ENCODE peak calls at places on chromosomes 2 and 18, in nine cellular contexts. One of them, this sample, is unnamed.

GRCh38 chr18:74579704-74580103 is 18.0 kb upstream of the ZNF407 start:
- DNase-seq in neural crest cell: no peak
- DNase-seq in iris pigment epithelial cell: peak
- DNase-seq in posterior cingulate gyrus: no peak
- DNase-seq in AG09319: no peak
- DNase-seq in NCI-H774: no peak
- DNase-seq in stimulated activated CD4-positive, alpha-beta T cell treated with anti-CD3 and anti-CD28 coated beads, TNF-alpha, amount 100 ng/mL, for 1 hour: no peak
- DNase-seq in sciatic nerve: no peak
- DNase-seq in endothelial cell: no peak
- DNase-seq in this sample: no peak

GRCh38 chr2:95082479-95082878 is 39.1 kb downstream of the MRPS5 start:
- DNase-seq in NCI-H774: no peak
- DNase-seq in posterior cingulate gyrus: no peak
- DNase-seq in AG09319: no peak
- DNase-seq in endothelial cell: no peak
- DNase-seq in iris pigment epithelial cell: no peak
- DNase-seq in sciatic nerve: no peak
- DNase-seq in neural crest cell: no peak
- DNase-seq in stimulated activated CD4-positive, alpha-beta T cell treated with anti-CD3 and anti-CD28 coated beads, TNF-alpha, amount 100 ng/mL, for 1 hour: no peak
- DNase-seq in this sample: no peak

GRCh38 chr2:197179744-197180498 is 130.7 kb downstream of the ANKRD44 start:
- DNase-seq in endothelial cell: no peak
- DNase-seq in posterior cingulate gyrus: no peak
- DNase-seq in neural crest cell: no peak
- DNase-seq in AG09319: peak
- DNase-seq in iris pigment epithelial cell: peak
- DNase-seq in sciatic nerve: peak
- DNase-seq in NCI-H774: no peak
- DNase-seq in stimulated activated CD4-positive, alpha-beta T cell treated with anti-CD3 and anti-CD28 coated beads, TNF-alpha, amount 100 ng/mL, for 1 hour: no peak
- DNase-seq in this sample: no peak

GRCh38 chr2:42947809-42948595 is 155.6 kb upstream of the HAAO start:
- DNase-seq in AG09319: no peak
- DNase-seq in posterior cingulate gyrus: no peak
- DNase-seq in sciatic nerve: no peak
- DNase-seq in stimulated activated CD4-positive, alpha-beta T cell treated with anti-CD3 and anti-CD28 coated beads, TNF-alpha, amount 100 ng/mL, for 1 hour: no peak
- DNase-seq in NCI-H774: no peak
- DNase-seq in iris pigment epithelial cell: no peak
- DNase-seq in neural crest cell: no peak
- DNase-seq in endothelial cell: no peak
- DNase-seq in this sample: no peak

GRCh38 chr18:76943542-76944339 is 121.4 kb downstream of the ZNF236 start:
- DNase-seq in endothelial cell: no peak
- DNase-seq in iris pigment epithelial cell: peak
- DNase-seq in NCI-H774: no peak
- DNase-seq in neural crest cell: no peak
- DNase-seq in sciatic nerve: no peak
- DNase-seq in stimulated activated CD4-positive, alpha-beta T cell treated with anti-CD3 and anti-CD28 coated beads, TNF-alpha, amount 100 ng/mL, for 1 hour: no peak
- DNase-seq in posterior cingulate gyrus: no peak
- DNase-seq in AG09319: peak
- DNase-seq in this sample: no peak

GRCh38 chr2:219684721-219685689 is 57.6 kb downstream of the SLC4A3 start:
- DNase-seq in NCI-H774: peak
- DNase-seq in posterior cingulate gyrus: peak
- DNase-seq in AG09319: no peak
- DNase-seq in stimulated activated CD4-positive, alpha-beta T cell treated with anti-CD3 and anti-CD28 coated beads, TNF-alpha, amount 100 ng/mL, for 1 hour: peak
- DNase-seq in iris pigment epithelial cell: peak
- DNase-seq in sciatic nerve: peak
- DNase-seq in neural crest cell: no peak
- DNase-seq in endothelial cell: peak
- DNase-seq in this sample: peak

GRCh38 chr2:45353879-45354278 is 257.2 kb downstream of the SRBD1 start:
- DNase-seq in endothelial cell: no peak
- DNase-seq in stimulated activated CD4-positive, alpha-beta T cell treated with anti-CD3 and anti-CD28 coated beads, TNF-alpha, amount 100 ng/mL, for 1 hour: no peak
- DNase-seq in iris pigment epithelial cell: peak
- DNase-seq in neural crest cell: no peak
- DNase-seq in NCI-H774: no peak
- DNase-seq in sciatic nerve: no peak
- DNase-seq in AG09319: peak
- DNase-seq in posterior cingulate gyrus: no peak
- DNase-seq in this sample: no peak

GRCh38 chr2:20470211-20470610 is 23.3 kb downstream of the RHOB start:
- DNase-seq in stimulated activated CD4-positive, alpha-beta T cell treated with anti-CD3 and anti-CD28 coated beads, TNF-alpha, amount 100 ng/mL, for 1 hour: no peak
- DNase-seq in neural crest cell: no peak
- DNase-seq in posterior cingulate gyrus: no peak
- DNase-seq in NCI-H774: no peak
- DNase-seq in sciatic nerve: no peak
- DNase-seq in AG09319: no peak
- DNase-seq in endothelial cell: no peak
- DNase-seq in iris pigment epithelial cell: no peak
- DNase-seq in this sample: no peak

GRCh38 chr2:207182916-207183315 is 17.2 kb upstream of the KLF7 start:
- DNase-seq in stimulated activated CD4-positive, alpha-beta T cell treated with anti-CD3 and anti-CD28 coated beads, TNF-alpha, amount 100 ng/mL, for 1 hour: no peak
- DNase-seq in neural crest cell: no peak
- DNase-seq in NCI-H774: no peak
- DNase-seq in AG09319: no peak
- DNase-seq in sciatic nerve: no peak
- DNase-seq in endothelial cell: no peak
- DNase-seq in iris pigment epithelial cell: peak
- DNase-seq in posterior cingulate gyrus: no peak
- DNase-seq in this sample: no peak

GRCh38 chr2:54871457-54872103 is 148.1 kb downstream of the EML6 start:
- DNase-seq in endothelial cell: no peak
- DNase-seq in AG09319: no peak
- DNase-seq in stimulated activated CD4-positive, alpha-beta T cell treated with anti-CD3 and anti-CD28 coated beads, TNF-alpha, amount 100 ng/mL, for 1 hour: no peak
- DNase-seq in posterior cingulate gyrus: no peak
- DNase-seq in sciatic nerve: no peak
- DNase-seq in iris pigment epithelial cell: peak
- DNase-seq in neural crest cell: no peak
- DNase-seq in NCI-H774: peak
- DNase-seq in this sample: no peak

GRCh38 chr2:127700527-127701192 is 637 bp upstream of the SFT2D3 start:
- DNase-seq in neural crest cell: no peak
- DNase-seq in endothelial cell: peak
- DNase-seq in posterior cingulate gyrus: no peak
- DNase-seq in stimulated activated CD4-positive, alpha-beta T cell treated with anti-CD3 and anti-CD28 coated beads, TNF-alpha, amount 100 ng/mL, for 1 hour: no peak
- DNase-seq in NCI-H774: peak
- DNase-seq in AG09319: no peak
- DNase-seq in sciatic nerve: peak
- DNase-seq in iris pigment epithelial cell: no peak
- DNase-seq in this sample: no peak

GRCh38 chr18:36640005-36640952 is 188.5 kb downstream of the TPGS2 start:
- DNase-seq in endothelial cell: no peak
- DNase-seq in posterior cingulate gyrus: no peak
- DNase-seq in sciatic nerve: no peak
- DNase-seq in iris pigment epithelial cell: no peak
- DNase-seq in NCI-H774: no peak
- DNase-seq in AG09319: no peak
- DNase-seq in stimulated activated CD4-positive, alpha-beta T cell treated with anti-CD3 and anti-CD28 coated beads, TNF-alpha, amount 100 ng/mL, for 1 hour: no peak
- DNase-seq in neural crest cell: no peak
- DNase-seq in this sample: no peak

GRCh38 chr2:218671654-218672566 is at the start of the genes RNF25 and STK36:
- DNase-seq in posterior cingulate gyrus: peak
- DNase-seq in sciatic nerve: peak
- DNase-seq in AG09319: peak
- DNase-seq in stimulated activated CD4-positive, alpha-beta T cell treated with anti-CD3 and anti-CD28 coated beads, TNF-alpha, amount 100 ng/mL, for 1 hour: peak
- DNase-seq in neural crest cell: peak
- DNase-seq in NCI-H774: peak
- DNase-seq in endothelial cell: peak
- DNase-seq in iris pigment epithelial cell: peak
- DNase-seq in this sample: peak

GRCh38 chr2:181724662-181725061 is 44.3 kb upstream of the NEUROD1 start:
- DNase-seq in posterior cingulate gyrus: no peak
- DNase-seq in endothelial cell: no peak
- DNase-seq in stimulated activated CD4-positive, alpha-beta T cell treated with anti-CD3 and anti-CD28 coated beads, TNF-alpha, amount 100 ng/mL, for 1 hour: no peak
- DNase-seq in neural crest cell: no peak
- DNase-seq in iris pigment epithelial cell: no peak
- DNase-seq in AG09319: no peak
- DNase-seq in NCI-H774: no peak
- DNase-seq in sciatic nerve: no peak
- DNase-seq in this sample: no peak

GRCh38 chr2:110852541-110853263 is 120.3 kb downstream of the ACOXL start:
- DNase-seq in neural crest cell: no peak
- DNase-seq in AG09319: no peak
- DNase-seq in stimulated activated CD4-positive, alpha-beta T cell treated with anti-CD3 and anti-CD28 coated beads, TNF-alpha, amount 100 ng/mL, for 1 hour: no peak
- DNase-seq in posterior cingulate gyrus: no peak
- DNase-seq in sciatic nerve: no peak
- DNase-seq in iris pigment epithelial cell: no peak
- DNase-seq in NCI-H774: no peak
- DNase-seq in endothelial cell: no peak
- DNase-seq in this sample: no peak

GRCh38 chr2:36399050-36399449 is 43.5 kb downstream of the CRIM1 start:
- DNase-seq in endothelial cell: no peak
- DNase-seq in iris pigment epithelial cell: peak
- DNase-seq in stimulated activated CD4-positive, alpha-beta T cell treated with anti-CD3 and anti-CD28 coated beads, TNF-alpha, amount 100 ng/mL, for 1 hour: no peak
- DNase-seq in neural crest cell: no peak
- DNase-seq in sciatic nerve: no peak
- DNase-seq in NCI-H774: no peak
- DNase-seq in posterior cingulate gyrus: no peak
- DNase-seq in AG09319: no peak
- DNase-seq in this sample: no peak

GRCh38 chr2:210667726-210668125 is 111.3 kb downstream of the CPS1 start:
- DNase-seq in posterior cingulate gyrus: no peak
- DNase-seq in AG09319: peak
- DNase-seq in neural crest cell: no peak
- DNase-seq in endothelial cell: no peak
- DNase-seq in NCI-H774: no peak
- DNase-seq in stimulated activated CD4-positive, alpha-beta T cell treated with anti-CD3 and anti-CD28 coated beads, TNF-alpha, amount 100 ng/mL, for 1 hour: no peak
- DNase-seq in sciatic nerve: no peak
- DNase-seq in iris pigment epithelial cell: no peak
- DNase-seq in this sample: no peak

GRCh38 chr18:55448390-55448789 is 139.6 kb downstream of the TCF4 start:
- DNase-seq in sciatic nerve: no peak
- DNase-seq in AG09319: no peak
- DNase-seq in iris pigment epithelial cell: no peak
- DNase-seq in neural crest cell: no peak
- DNase-seq in NCI-H774: no peak
- DNase-seq in endothelial cell: no peak
- DNase-seq in stimulated activated CD4-positive, alpha-beta T cell treated with anti-CD3 and anti-CD28 coated beads, TNF-alpha, amount 100 ng/mL, for 1 hour: no peak
- DNase-seq in posterior cingulate gyrus: no peak
- DNase-seq in this sample: no peak

GRCh38 chr2:218859994-218860831 is 608 bp downstream of the WNT6 start:
- DNase-seq in stimulated activated CD4-positive, alpha-beta T cell treated with anti-CD3 and anti-CD28 coated beads, TNF-alpha, amount 100 ng/mL, for 1 hour: no peak
- DNase-seq in AG09319: no peak
- DNase-seq in sciatic nerve: peak
- DNase-seq in iris pigment epithelial cell: no peak
- DNase-seq in neural crest cell: no peak
- DNase-seq in endothelial cell: no peak
- DNase-seq in posterior cingulate gyrus: no peak
- DNase-seq in NCI-H774: no peak
- DNase-seq in this sample: no peak

GRCh38 chr2:163953390-163953907 is 217.6 kb upstream of the FIGN start:
- DNase-seq in iris pigment epithelial cell: no peak
- DNase-seq in NCI-H774: no peak
- DNase-seq in stimulated activated CD4-positive, alpha-beta T cell treated with anti-CD3 and anti-CD28 coated beads, TNF-alpha, amount 100 ng/mL, for 1 hour: no peak
- DNase-seq in sciatic nerve: no peak
- DNase-seq in posterior cingulate gyrus: no peak
- DNase-seq in AG09319: no peak
- DNase-seq in endothelial cell: no peak
- DNase-seq in neural crest cell: no peak
- DNase-seq in this sample: no peak

GRCh38 chr18:79515331-79515730 is 119.6 kb downstream of the NFATC1 start:
- DNase-seq in AG09319: no peak
- DNase-seq in stimulated activated CD4-positive, alpha-beta T cell treated with anti-CD3 and anti-CD28 coated beads, TNF-alpha, amount 100 ng/mL, for 1 hour: no peak
- DNase-seq in sciatic nerve: peak
- DNase-seq in posterior cingulate gyrus: peak
- DNase-seq in NCI-H774: no peak
- DNase-seq in iris pigment epithelial cell: no peak
- DNase-seq in neural crest cell: no peak
- DNase-seq in endothelial cell: no peak
- DNase-seq in this sample: no peak